ENCODE peak calls at places on chromosomes 12 and 14, in nine cellular contexts. One of them, this sample, is unnamed.

GRCh38 chr12:6057693-6058092 is 66.8 kb downstream of the VWF start:
- DNase-seq in HEK293T: no peak
- DNase-seq in GM13976: no peak
- DNase-seq in chondrocyte: no peak
- DNase-seq in GM03348: peak; percentile 28
- DNase-seq in activated T-cell treated with anti-CD3 and anti-CD28 coated beads for 24 hours: no peak
- DNase-seq in GM12864: no peak
- DNase-seq in adipocyte: no peak
- DNase-seq in T follicular helper cell: no peak
- DNase-seq in this sample: no peak

GRCh38 chr12:127516467-127516866 is 750.5 kb upstream of the TMEM132C start:
- DNase-seq in GM12864: no peak
- DNase-seq in GM13976: no peak
- DNase-seq in chondrocyte: no peak
- DNase-seq in adipocyte: peak; percentile 57
- DNase-seq in HEK293T: no peak
- DNase-seq in activated T-cell treated with anti-CD3 and anti-CD28 coated beads for 24 hours: no peak
- DNase-seq in GM03348: peak; percentile 18
- DNase-seq in T follicular helper cell: no peak
- DNase-seq in this sample: no peak

GRCh38 chr14:86790408-86791364 is 1202.3 kb downstream of the GALC start:
- DNase-seq in T follicular helper cell: no peak
- DNase-seq in HEK293T: no peak
- DNase-seq in GM13976: no peak
- DNase-seq in GM03348: no peak
- DNase-seq in adipocyte: no peak
- DNase-seq in activated T-cell treated with anti-CD3 and anti-CD28 coated beads for 24 hours: no peak
- DNase-seq in GM12864: no peak
- DNase-seq in chondrocyte: no peak
- DNase-seq in this sample: no peak

GRCh38 chr12:21852251-21852650 is 77.7 kb upstream of the KCNJ8 start:
- DNase-seq in activated T-cell treated with anti-CD3 and anti-CD28 coated beads for 24 hours: no peak
- DNase-seq in GM12864: no peak
- DNase-seq in T follicular helper cell: no peak
- DNase-seq in HEK293T: no peak
- DNase-seq in GM13976: no peak
- DNase-seq in GM03348: peak; percentile 44
- DNase-seq in adipocyte: peak; percentile 45
- DNase-seq in chondrocyte: no peak
- DNase-seq in this sample: no peak

GRCh38 chr14:94970937-94971730 is 186.2 kb downstream of the DICER1 start:
- DNase-seq in GM12864: no peak
- DNase-seq in activated T-cell treated with anti-CD3 and anti-CD28 coated beads for 24 hours: no peak
- DNase-seq in T follicular helper cell: no peak
- DNase-seq in GM03348: no peak
- DNase-seq in GM13976: no peak
- DNase-seq in HEK293T: no peak
- DNase-seq in chondrocyte: no peak
- DNase-seq in adipocyte: peak; percentile 12
- DNase-seq in this sample: no peak

GRCh38 chr12:64682572-64683277 is 72.4 kb downstream of the RASSF3 start:
- DNase-seq in chondrocyte: no peak
- DNase-seq in HEK293T: peak; percentile 78
- DNase-seq in GM12864: no peak
- DNase-seq in GM13976: no peak
- DNase-seq in adipocyte: no peak
- DNase-seq in GM03348: peak; percentile 52
- DNase-seq in activated T-cell treated with anti-CD3 and anti-CD28 coated beads for 24 hours: no peak
- DNase-seq in T follicular helper cell: no peak
- DNase-seq in this sample: no peak

GRCh38 chr12:124876171-124876570 is 12.5 kb upstream of the SCARB1 start:
- DNase-seq in chondrocyte: no peak
- DNase-seq in HEK293T: no peak
- DNase-seq in T follicular helper cell: no peak
- DNase-seq in GM12864: no peak
- DNase-seq in activated T-cell treated with anti-CD3 and anti-CD28 coated beads for 24 hours: no peak
- DNase-seq in GM03348: no peak
- DNase-seq in adipocyte: no peak
- DNase-seq in GM13976: no peak
- DNase-seq in this sample: no peak

GRCh38 chr14:50364792-50365191 is 31.9 kb downstream of the CDKL1 start:
- DNase-seq in GM03348: no peak
- DNase-seq in HEK293T: no peak
- DNase-seq in GM12864: no peak
- DNase-seq in chondrocyte: no peak
- DNase-seq in T follicular helper cell: no peak
- DNase-seq in adipocyte: no peak
- DNase-seq in GM13976: no peak
- DNase-seq in activated T-cell treated with anti-CD3 and anti-CD28 coated beads for 24 hours: no peak
- DNase-seq in this sample: no peak

GRCh38 chr12:23556661-23557060 is 392.8 kb downstream of the SOX5 start:
- DNase-seq in activated T-cell treated with anti-CD3 and anti-CD28 coated beads for 24 hours: no peak
- DNase-seq in T follicular helper cell: no peak
- DNase-seq in GM13976: no peak
- DNase-seq in HEK293T: no peak
- DNase-seq in GM12864: no peak
- DNase-seq in adipocyte: no peak
- DNase-seq in chondrocyte: no peak
- DNase-seq in GM03348: no peak
- DNase-seq in this sample: no peak

GRCh38 chr12:18432211-18432610 is 170.9 kb downstream of the PIK3C2G start:
- DNase-seq in activated T-cell treated with anti-CD3 and anti-CD28 coated beads for 24 hours: no peak
- DNase-seq in adipocyte: peak; percentile 52
- DNase-seq in T follicular helper cell: no peak
- DNase-seq in GM03348: no peak
- DNase-seq in chondrocyte: no peak
- DNase-seq in GM12864: no peak
- DNase-seq in GM13976: no peak
- DNase-seq in HEK293T: no peak
- DNase-seq in this sample: no peak

GRCh38 chr12:54521291-54522062 is 23.9 kb downstream of the NCKAP1L start:
- DNase-seq in chondrocyte: no peak
- DNase-seq in GM03348: no peak
- DNase-seq in HEK293T: no peak
- DNase-seq in T follicular helper cell: no peak
- DNase-seq in adipocyte: no peak
- DNase-seq in GM12864: no peak
- DNase-seq in GM13976: no peak
- DNase-seq in activated T-cell treated with anti-CD3 and anti-CD28 coated beads for 24 hours: no peak
- DNase-seq in this sample: no peak

GRCh38 chr12:6834254-6834653 is 6.0 kb downstream of the P3H3 start:
- DNase-seq in adipocyte: no peak
- DNase-seq in GM13976: no peak
- DNase-seq in chondrocyte: no peak
- DNase-seq in T follicular helper cell: no peak
- DNase-seq in HEK293T: no peak
- DNase-seq in activated T-cell treated with anti-CD3 and anti-CD28 coated beads for 24 hours: no peak
- DNase-seq in GM12864: no peak
- DNase-seq in GM03348: no peak
- DNase-seq in this sample: no peak

GRCh38 chr12:124545508-124546418 is 21.6 kb downstream of the NCOR2 start:
- DNase-seq in adipocyte: no peak
- DNase-seq in T follicular helper cell: no peak
- DNase-seq in chondrocyte: peak; percentile 78
- DNase-seq in GM13976: peak; percentile 87
- DNase-seq in GM12864: peak; percentile 76
- DNase-seq in activated T-cell treated with anti-CD3 and anti-CD28 coated beads for 24 hours: peak; percentile 36
- DNase-seq in GM03348: no peak
- DNase-seq in HEK293T: no peak
- DNase-seq in this sample: no peak

GRCh38 chr14:100660498-100661339 is 66.0 kb upstream of the DLK1 start:
- DNase-seq in GM03348: no peak
- DNase-seq in GM13976: no peak
- DNase-seq in adipocyte: no peak
- DNase-seq in HEK293T: no peak
- DNase-seq in GM12864: no peak
- DNase-seq in T follicular helper cell: no peak
- DNase-seq in chondrocyte: no peak
- DNase-seq in activated T-cell treated with anti-CD3 and anti-CD28 coated beads for 24 hours: no peak
- DNase-seq in this sample: no peak

GRCh38 chr12:25320123-25321006 is 69.6 kb upstream of the KRAS start:
- DNase-seq in GM13976: peak; percentile 34
- DNase-seq in chondrocyte: no peak
- DNase-seq in T follicular helper cell: no peak
- DNase-seq in adipocyte: no peak
- DNase-seq in HEK293T: no peak
- DNase-seq in GM03348: no peak
- DNase-seq in GM12864: no peak
- DNase-seq in activated T-cell treated with anti-CD3 and anti-CD28 coated beads for 24 hours: no peak
- DNase-seq in this sample: no peak

GRCh38 chr12:122855985-122856831 is 21.0 kb downstream of the HIP1R start:
- DNase-seq in GM03348: no peak
- DNase-seq in HEK293T: no peak
- DNase-seq in GM13976: no peak
- DNase-seq in GM12864: no peak
- DNase-seq in chondrocyte: no peak
- DNase-seq in activated T-cell treated with anti-CD3 and anti-CD28 coated beads for 24 hours: no peak
- DNase-seq in adipocyte: no peak
- DNase-seq in T follicular helper cell: no peak
- DNase-seq in this sample: no peak